ENCODE peak calls at places on chromosomes 12 and 14, in six cellular contexts. R, W, N, F, O and H are unnamed samples. For H3K36me3, the result is how much of the 10 kb centered on the place peaks cover.

GRCh38 chr12:1916396-1917171 is 1.9 kb downstream of the CACNA2D4 start:
- DNase-seq in N (peak), F (peak), O (peak), R (peak), W (no peak), H (no peak)

GRCh38 chr14:76181546-76181945 is 29.8 kb downstream of the GPATCH2L start:
- DNase-seq in N (no peak), O (no peak), W (no peak), F (no peak), R (no peak), H (no peak)

GRCh38 chr12:116717466-116718457 is 20.1 kb downstream of the SPRING1 start:
- DNase-seq in R (no peak), W (peak), F (peak), N (peak), O (peak), H (no peak)

GRCh38 chr14:61462566-61463195 is 141.3 kb downstream of the PRKCH start:
- DNase-seq in N (no peak), W (no peak), R (no peak), O (no peak), F (no peak), H (no peak)

GRCh38 chr14:72611956-72612500 is 281.9 kb downstream of the DPF3 start:
- DNase-seq in R (no peak), O (no peak), F (no peak), W (no peak), N (no peak), H (no peak)

GRCh38 chr12:103771466-103771865 is 69.6 kb downstream of the NT5DC3 start:
- DNase-seq in R (no peak), N (no peak), O (no peak), F (peak), W (peak), H (no peak)

GRCh38 chr12:19761465-19761864 is 322.2 kb downstream of the AEBP2 start:
- DNase-seq in O (no peak), R (no peak), N (no peak), W (no peak), F (no peak), H (no peak)

GRCh38 chr12:31524791-31525495 is 66.0 kb downstream of the DENND5B start:
- DNase-seq in O (no peak), F (no peak), R (no peak), W (no peak), N (no peak), H (peak)

GRCh38 chr14:106605548-106606448 is 1079.4 kb downstream of the TMEM121 start:
- DNase-seq in N (no peak), W (no peak), O (no peak), R (no peak), F (peak), H (peak)

GRCh38 chr12:127810026-127810425 is 456.9 kb upstream of the TMEM132C start:
- DNase-seq in N (no peak), F (no peak), O (no peak), W (no peak), R (no peak), H (no peak)

GRCh38 chr12:102054345-102054744 is 7.4 kb downstream of the WASHC3 start:
- DNase-seq in N (no peak), W (no peak), O (no peak), R (no peak), F (no peak), H (no peak)
- H3K36me3 ChIP-seq in N (half or more), W (under half), O (under half), R (under half), F (under half), H (under half)

GRCh38 chr14:20622816-20623291 is 18.6 kb downstream of the OR6S1 start:
- DNase-seq in R (no peak), F (no peak), N (no peak), W (no peak), O (no peak), H (peak)
- H3K4me3 ChIP-seq in R (peak), F (no peak), N (peak), W (peak), O (no peak), H (no peak)

GRCh38 chr12:97616936-97617335 is 154.3 kb downstream of the RMST start:
- DNase-seq in O (no peak), F (no peak), W (no peak), R (no peak), N (no peak), H (no peak)
- H3K36me3 ChIP-seq in O (under half), F (under half), W (under half), R (under half), N (under half), H (under half)

GRCh38 chr14:104966261-104967143 is 11.7 kb downstream of the AHNAK2 start:
- DNase-seq in F (no peak), W (no peak), O (no peak), R (no peak), N (peak), H (no peak)

GRCh38 chr14:104967144-104967413 is 11.1 kb downstream of the AHNAK2 start:
- DNase-seq in R (no peak), O (no peak), F (no peak), W (no peak), N (no peak), H (no peak)

GRCh38 chr14:104967414-104968152 is 10.6 kb downstream of the AHNAK2 start:
- DNase-seq in R (no peak), N (peak), O (peak), W (peak), F (no peak), H (no peak)

GRCh38 chr14:104968541-104969401 is 9.4 kb downstream of the AHNAK2 start:
- DNase-seq in R (peak), F (no peak), W (peak), O (no peak), N (peak), H (no peak)

DNA sequence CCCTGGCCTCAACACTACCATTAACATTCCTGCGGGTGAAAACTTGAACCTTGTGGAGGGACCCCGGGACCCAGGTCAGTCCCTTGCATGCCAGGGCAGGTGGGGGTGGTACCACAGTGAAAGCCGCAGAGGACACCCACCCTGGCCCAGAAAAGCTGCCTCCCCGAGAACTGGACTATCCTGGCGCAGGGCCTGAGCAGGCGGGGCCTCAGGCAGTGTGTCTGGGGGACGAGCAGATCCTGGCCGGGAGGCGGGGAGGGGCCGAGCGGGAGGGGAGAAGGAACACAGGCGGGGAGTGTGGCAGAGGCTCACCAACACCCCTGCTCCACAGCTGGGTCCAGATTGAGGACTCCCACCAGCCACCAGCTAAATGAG is 10.0 kb downstream of the AHNAK2 start:
- DNase-seq in N (peak), R (peak), W (peak), F (peak), O (peak), H (no peak)
- H3K4me3 ChIP-seq in N (peak), R (peak), W (peak), F (no peak), O (no peak), H (no peak)

DNA sequence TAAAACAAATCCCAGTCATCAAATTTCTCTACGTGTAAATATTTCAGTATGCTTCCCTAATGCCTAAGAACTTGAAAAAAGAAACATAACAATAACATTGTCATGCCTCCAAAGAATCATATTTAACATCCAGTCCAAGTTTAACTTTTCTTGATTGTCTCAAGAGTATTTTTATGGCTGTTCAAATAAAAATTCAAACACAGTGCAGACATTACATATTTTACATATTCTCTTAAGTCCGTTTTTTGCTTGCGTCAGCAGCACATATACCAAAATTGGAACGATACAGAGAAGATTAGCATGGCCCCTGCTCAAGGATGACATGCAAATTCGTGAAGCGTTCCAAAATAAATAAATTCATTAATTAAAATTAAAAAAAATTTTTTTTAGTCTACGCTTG is 23.3 kb upstream of the EEA1 start:
- DNase-seq in R (no peak), F (no peak), N (no peak), W (no peak), O (no peak), H (no peak)
- H3K36me3 ChIP-seq in R (under half), F (under half), N (under half), W (under half), O (under half), H (under half)

GRCh38 chr14:103121846-103122577 is 1.2 kb upstream of the TNFAIP2 start:
- DNase-seq in W (peak), N (peak), F (peak), O (peak), R (peak), H (no peak)
- H3K4me3 ChIP-seq in W (peak), N (peak), F (no peak), O (no peak), R (peak), H (no peak)